ENCODE peak calls at places on chromosomes 1 and 21, in four cellular contexts. One of them, this sample, is unnamed.

GRCh38 chr1:59674605-59675004 is 140.1 kb upstream of the HOOK1 start:
- DNase-seq in IMR-90: peak; percentile 24
- DNase-seq in H1: no peak
- DNase-seq in H9: no peak
- DNase-seq in this sample: no peak

GRCh38 chr21:8989261-8989882 is 1532.0 kb upstream of the TPTE start:
- DNase-seq in H9: no peak
- DNase-seq in IMR-90: no peak
- DNase-seq in H1: no peak
- DNase-seq in this sample: no peak

GRCh38 chr1:194866153-194866552 is 1679.7 kb upstream of the B3GALT2 start:
- DNase-seq in IMR-90: no peak
- DNase-seq in H1: no peak
- DNase-seq in H9: no peak
- DNase-seq in this sample: no peak

GRCh38 chr1:231750818-231751623 is 124.4 kb downstream of the DISC1 start:
- DNase-seq in H1: no peak
- DNase-seq in IMR-90: no peak
- DNase-seq in H9: no peak
- DNase-seq in this sample: no peak

GRCh38 chr1:168373869-168374268 is 93.2 kb downstream of the TBX19 start:
- DNase-seq in H1: no peak
- DNase-seq in IMR-90: no peak
- DNase-seq in H9: no peak
- DNase-seq in this sample: no peak

GRCh38 chr1:163227126-163227525 is 24.4 kb upstream of the RGS5 start:
- DNase-seq in H1: no peak
- DNase-seq in H9: no peak
- DNase-seq in IMR-90: no peak
- DNase-seq in this sample: no peak

GRCh38 chr1:9128520-9129371 is at the start of gene GPR157:
- DNase-seq in H1: peak; percentile 33
- DNase-seq in H9: peak; percentile 90
- DNase-seq in IMR-90: peak; percentile 61
- DNase-seq in this sample: peak; percentile 73

GRCh38 chr1:194369060-194369459 is 1182.6 kb upstream of the B3GALT2 start:
- DNase-seq in IMR-90: peak; percentile 51
- DNase-seq in H9: no peak
- DNase-seq in H1: no peak
- DNase-seq in this sample: no peak

GRCh38 chr21:36643374-36644250 is 55.3 kb upstream of the SIM2 start:
- DNase-seq in H9: no peak
- DNase-seq in H1: no peak
- DNase-seq in IMR-90: no peak
- DNase-seq in this sample: no peak

DNA sequence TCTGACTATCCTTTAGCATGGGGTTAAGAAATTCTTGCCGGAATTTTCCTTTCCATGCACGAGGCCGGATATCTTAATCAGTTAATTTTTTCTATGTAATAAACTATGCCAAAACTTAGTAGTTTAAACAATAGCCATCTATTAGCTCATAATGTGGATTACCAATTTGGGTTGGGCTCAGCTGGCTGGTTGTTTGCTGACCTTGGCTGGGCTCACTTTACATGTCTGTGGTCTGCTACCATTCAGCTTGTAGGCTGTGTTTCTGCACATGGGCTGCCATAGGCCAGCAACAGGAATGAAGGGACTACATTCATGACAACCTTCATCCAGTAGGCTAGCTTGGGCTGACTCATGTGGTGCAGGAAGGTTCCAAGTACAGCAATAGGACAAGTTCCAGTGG is 56.0 kb upstream of the NTPCR start:
- DNase-seq in H1: no peak
- DNase-seq in IMR-90: no peak
- DNase-seq in H9: no peak
- DNase-seq in this sample: no peak
- H3K27ac ChIP-seq in H1: no peak overlapping the region
- H3K27ac ChIP-seq in IMR-90: no peak overlapping the region
- H3K27ac ChIP-seq in H9: no peak overlapping the region
- H3K27ac ChIP-seq in this sample: no peak overlapping the region

DNA sequence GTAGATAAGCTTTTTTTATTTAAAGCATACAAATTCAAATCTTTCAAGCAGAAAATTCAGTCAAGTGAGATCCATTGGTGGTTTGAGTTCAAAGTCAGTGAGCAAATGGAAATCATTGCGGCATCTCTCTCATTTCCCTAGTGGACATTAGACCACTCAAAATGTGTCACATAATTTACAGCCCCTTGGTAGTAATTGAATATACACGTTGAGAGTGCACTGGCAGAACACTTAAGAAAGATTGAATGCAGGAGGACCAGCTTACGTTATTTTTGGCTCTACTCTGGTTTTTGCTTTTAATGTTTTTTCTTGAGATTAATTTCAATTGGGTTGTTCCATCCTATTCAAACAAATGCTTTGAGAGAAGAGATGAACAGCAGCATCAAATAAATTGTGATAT is 633.8 kb downstream of the USP25 start:
- DNase-seq in IMR-90: no peak
- DNase-seq in H1: no peak
- DNase-seq in H9: no peak
- DNase-seq in this sample: no peak
- H4K5ac ChIP-seq in IMR-90: no peak overlapping the region
- H4K5ac ChIP-seq in H1: no peak overlapping the region
- H4K5ac ChIP-seq in H9: no peak overlapping the region
- H4K5ac ChIP-seq in this sample: no peak overlapping the region

DNA sequence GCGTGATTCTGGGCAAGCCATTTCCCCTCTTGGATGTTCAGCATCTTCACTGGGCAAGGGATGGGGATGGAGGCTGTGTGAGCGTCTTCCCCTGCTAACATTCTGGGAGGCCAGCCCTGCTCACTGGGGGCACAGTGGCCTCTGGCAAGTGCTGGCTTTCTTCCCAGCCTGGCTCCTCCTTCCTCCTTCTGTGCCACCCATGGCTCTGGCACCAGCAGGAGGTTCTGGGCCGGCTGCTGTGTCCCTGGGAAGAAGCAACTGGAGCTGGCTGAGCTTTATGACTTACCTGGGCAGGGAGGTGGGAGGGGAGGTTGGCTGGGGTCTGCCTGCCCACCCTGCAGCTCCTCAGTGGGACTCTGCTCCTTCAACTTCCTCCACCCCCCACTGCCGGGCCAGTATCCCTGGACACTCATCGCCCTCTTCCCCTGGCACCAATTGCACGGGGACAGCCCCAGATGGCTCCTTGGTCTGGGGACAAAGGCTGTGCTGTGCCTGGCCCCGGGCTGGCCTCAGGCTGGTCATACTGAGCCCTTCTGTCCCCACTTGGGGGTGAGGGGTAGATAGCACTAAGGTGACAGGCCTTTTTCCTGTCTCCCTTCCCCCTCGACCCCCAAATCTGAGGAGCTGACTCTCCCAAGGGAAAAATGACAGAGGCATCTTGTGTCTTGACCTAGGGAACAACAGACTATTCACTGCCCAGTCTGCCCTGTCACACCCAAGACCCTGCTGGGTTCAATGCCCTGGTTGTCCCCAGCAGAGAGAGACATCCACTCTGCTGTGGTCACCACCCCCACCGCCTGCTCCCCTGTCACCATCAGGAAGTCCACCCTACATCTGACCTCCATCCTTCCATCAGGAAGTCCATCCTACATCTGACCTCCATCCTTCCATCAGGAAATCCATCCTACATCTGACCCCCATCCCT is 14.4 kb downstream of the CDK18 start:
- DNase-seq in IMR-90: no peak
- DNase-seq in H9: no peak
- DNase-seq in H1: no peak
- DNase-seq in this sample: no peak
- H2BK15ac ChIP-seq in IMR-90: no peak overlapping the region
- H2BK15ac ChIP-seq in H9: no peak overlapping the region
- H2BK15ac ChIP-seq in H1: peak overlapping the region; percentile 89
- H2BK15ac ChIP-seq in this sample: no peak overlapping the region

GRCh38 chr1:44820945-44821715 is 12.8 kb downstream of the BTBD19 start:
- DNase-seq in H1: no peak
- DNase-seq in H9: no peak
- DNase-seq in IMR-90: no peak
- DNase-seq in this sample: no peak
- H3K27ac ChIP-seq in H1: no peak overlapping the region
- H3K27ac ChIP-seq in H9: no peak overlapping the region
- H3K27ac ChIP-seq in IMR-90: no peak overlapping the region
- H3K27ac ChIP-seq in this sample: no peak overlapping the region

GRCh38 chr1:186183219-186183618 is 191.8 kb downstream of the TPR start:
- DNase-seq in H1: no peak
- DNase-seq in IMR-90: peak; percentile 58
- DNase-seq in H9: no peak
- DNase-seq in this sample: no peak
- H4K5ac ChIP-seq in H1: no peak overlapping the region
- H4K5ac ChIP-seq in IMR-90: no peak overlapping the region
- H4K5ac ChIP-seq in H9: no peak overlapping the region
- H4K5ac ChIP-seq in this sample: no peak overlapping the region

GRCh38 chr1:201313086-201313485 is 29.8 kb downstream of the PKP1 start:
- DNase-seq in IMR-90: no peak
- DNase-seq in H9: no peak
- DNase-seq in H1: no peak
- DNase-seq in this sample: no peak

GRCh38 chr1:201310251-201310985 is 27.1 kb downstream of the PKP1 start:
- DNase-seq in IMR-90: no peak
- DNase-seq in H9: no peak
- DNase-seq in H1: no peak
- DNase-seq in this sample: no peak

GRCh38 chr1:201312298-201312697 is 29.0 kb downstream of the PKP1 start:
- DNase-seq in H1: no peak
- DNase-seq in IMR-90: no peak
- DNase-seq in H9: no peak
- DNase-seq in this sample: no peak

GRCh38 chr1:201310986-201311355 is 27.7 kb downstream of the PKP1 start:
- DNase-seq in H1: no peak
- DNase-seq in H9: no peak
- DNase-seq in IMR-90: peak; percentile 13
- DNase-seq in this sample: no peak

DNA sequence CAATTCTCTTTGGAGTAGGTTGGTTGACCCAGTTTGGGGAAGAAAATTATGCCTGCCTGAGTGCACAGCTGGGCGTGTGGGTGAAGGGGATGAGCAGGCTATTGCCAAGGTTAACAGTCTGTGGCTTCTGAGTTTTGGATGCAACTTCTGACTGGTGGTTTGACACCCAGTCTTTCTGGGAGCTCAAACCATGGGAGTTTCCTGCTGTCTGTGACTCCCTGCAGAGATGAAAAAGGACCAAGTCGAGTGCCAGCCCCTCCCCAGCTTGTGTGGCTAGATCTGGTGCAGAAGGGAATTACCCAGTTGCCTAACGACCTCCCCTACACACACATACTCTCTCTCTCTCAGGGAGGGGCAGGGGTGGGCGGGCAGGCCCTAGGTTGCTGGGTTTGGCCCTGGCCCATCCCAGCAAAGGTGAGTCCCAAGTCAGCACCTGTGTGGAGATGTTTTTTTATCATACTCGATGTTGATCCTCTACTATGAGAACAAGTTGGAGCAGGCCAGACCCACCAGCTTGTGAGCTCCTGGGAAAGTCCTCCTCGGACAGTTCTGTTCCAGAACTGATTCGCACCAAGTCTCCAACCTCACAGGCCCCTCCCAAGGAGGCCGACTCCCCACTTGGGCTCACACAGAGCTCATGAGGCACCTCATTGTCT is 28.2 kb downstream of the PKP1 start:
- DNase-seq in H9: no peak
- DNase-seq in IMR-90: no peak
- DNase-seq in H1: no peak
- DNase-seq in this sample: no peak
- H2BK15ac ChIP-seq in H9: no peak overlapping the region
- H2BK15ac ChIP-seq in IMR-90: no peak overlapping the region
- H2BK15ac ChIP-seq in H1: no peak overlapping the region
- H2BK15ac ChIP-seq in this sample: no peak overlapping the region

GRCh38 chr1:212415107-212415841 is 588 bp upstream of the PACC1 start:
- DNase-seq in IMR-90: no peak
- DNase-seq in H1: no peak
- DNase-seq in H9: peak; percentile 32
- DNase-seq in this sample: peak; percentile 46
- H3K27ac ChIP-seq in IMR-90: no peak overlapping the region
- H3K27ac ChIP-seq in H1: no peak overlapping the region
- H3K27ac ChIP-seq in H9: no peak overlapping the region
- H3K27ac ChIP-seq in this sample: peak overlapping the region; percentile 3

GRCh38 chr1:164902491-164902890 is 343.5 kb downstream of the PBX1 start:
- DNase-seq in H1: no peak
- DNase-seq in H9: no peak
- DNase-seq in IMR-90: no peak
- DNase-seq in this sample: no peak
- H4K5ac ChIP-seq in H1: no peak overlapping the region
- H4K5ac ChIP-seq in H9: no peak overlapping the region
- H4K5ac ChIP-seq in IMR-90: no peak overlapping the region
- H4K5ac ChIP-seq in this sample: no peak overlapping the region

GRCh38 chr1:150926094-150926741 is at the start of gene SETDB1:
- DNase-seq in IMR-90: peak; percentile 95
- DNase-seq in H1: peak; percentile 96
- DNase-seq in H9: peak; percentile 99
- DNase-seq in this sample: peak; percentile 99
- H2BK15ac ChIP-seq in IMR-90: peak within 1 kb of the TSS; percentile 79
- H2BK15ac ChIP-seq in H1: no peak within 1 kb of the TSS
- H2BK15ac ChIP-seq in H9: no peak within 1 kb of the TSS
- H2BK15ac ChIP-seq in this sample: no peak within 1 kb of the TSS

GRCh38 chr1:94334764-94335163 is 83.4 kb upstream of the ABCD3 start:
- DNase-seq in H9: no peak
- DNase-seq in H1: no peak
- DNase-seq in IMR-90: no peak
- DNase-seq in this sample: no peak

GRCh38 chr1:94336991-94337390 is 81.2 kb upstream of the ABCD3 start:
- DNase-seq in IMR-90: no peak
- DNase-seq in H1: no peak
- DNase-seq in H9: no peak
- DNase-seq in this sample: no peak

GRCh38 chr1:94335447-94335846 is 82.7 kb upstream of the ABCD3 start:
- DNase-seq in H1: no peak
- DNase-seq in H9: no peak
- DNase-seq in IMR-90: no peak
- DNase-seq in this sample: no peak

GRCh38 chr1:94334156-94334555 is 84.0 kb upstream of the ABCD3 start:
- DNase-seq in IMR-90: peak; percentile 16
- DNase-seq in H9: no peak
- DNase-seq in H1: no peak
- DNase-seq in this sample: no peak

GRCh38 chr1:94335950-94336349 is 82.2 kb upstream of the ABCD3 start:
- DNase-seq in IMR-90: peak; percentile 95
- DNase-seq in H1: no peak
- DNase-seq in H9: peak; percentile 67
- DNase-seq in this sample: peak; percentile 93
- H3K27ac ChIP-seq in IMR-90: no peak overlapping the region
- H3K27ac ChIP-seq in H1: no peak overlapping the region
- H3K27ac ChIP-seq in H9: no peak overlapping the region
- H3K27ac ChIP-seq in this sample: no peak overlapping the region